ENCODE peak calls at places on chromosomes 4 and X, in four cellular contexts. One of them, this sample, is unnamed. For H3K4me1, the result is how much of the 10 kb centered on the place peaks cover.

GRCh38 chr4:121741751-121742150 is 23.2 kb downstream of the SMIM43 start:
- DNase-seq in thoracic aorta: no peak
- DNase-seq in breast epithelium: no peak
- DNase-seq in right lobe of liver: no peak
- DNase-seq in this sample: no peak

GRCh38 chr4:176824645-176825366 is 32.1 kb upstream of the VEGFC start:
- DNase-seq in breast epithelium: no peak
- DNase-seq in thoracic aorta: no peak
- DNase-seq in right lobe of liver: no peak
- DNase-seq in this sample: no peak

GRCh38 chr4:14115106-14115505 is 487.6 kb upstream of the BOD1L1 start:
- DNase-seq in breast epithelium: no peak
- DNase-seq in thoracic aorta: no peak
- DNase-seq in right lobe of liver: no peak
- DNase-seq in this sample: no peak

GRCh38 chr4:39932776-39933402 is 44.8 kb downstream of the PDS5A start:
- DNase-seq in right lobe of liver: no peak
- DNase-seq in thoracic aorta: no peak
- DNase-seq in breast epithelium: no peak
- DNase-seq in this sample: no peak

GRCh38 chrX:37926700-37927099 is 79.3 kb upstream of the DYNLT3 start:
- DNase-seq in breast epithelium: no peak
- DNase-seq in thoracic aorta: no peak
- DNase-seq in right lobe of liver: no peak
- DNase-seq in this sample: no peak

GRCh38 chr4:127857641-127858040 is 23.1 kb upstream of the PLK4 start:
- DNase-seq in right lobe of liver: no peak
- DNase-seq in breast epithelium: no peak
- DNase-seq in thoracic aorta: no peak
- DNase-seq in this sample: no peak

GRCh38 chr4:169621754-169622481 is 1.5 kb downstream of the CLCN3 start:
- DNase-seq in breast epithelium: no peak
- DNase-seq in right lobe of liver: no peak
- DNase-seq in thoracic aorta: no peak
- DNase-seq in this sample: no peak

GRCh38 chrX:70478521-70478920 is 33.9 kb downstream of the DLG3 start:
- DNase-seq in thoracic aorta: no peak
- DNase-seq in breast epithelium: no peak
- DNase-seq in right lobe of liver: no peak
- DNase-seq in this sample: no peak

GRCh38 chr4:140099993-140100392 is 54.0 kb downstream of the MAML3 start:
- DNase-seq in breast epithelium: no peak
- DNase-seq in right lobe of liver: no peak
- DNase-seq in thoracic aorta: no peak
- DNase-seq in this sample: peak

GRCh38 chrX:104343408-104344129 is 88.8 kb upstream of the ESX1 start:
- DNase-seq in right lobe of liver: peak
- DNase-seq in thoracic aorta: no peak
- DNase-seq in breast epithelium: no peak
- DNase-seq in this sample: no peak

GRCh38 chr4:115293093-115293462 is 179.7 kb upstream of the NDST4 start:
- DNase-seq in thoracic aorta: no peak
- DNase-seq in breast epithelium: no peak
- DNase-seq in right lobe of liver: no peak
- DNase-seq in this sample: no peak

GRCh38 chr4:186932196-186932595 is 208.5 kb upstream of the FAT1 start:
- DNase-seq in right lobe of liver: no peak
- DNase-seq in thoracic aorta: no peak
- DNase-seq in breast epithelium: no peak
- DNase-seq in this sample: no peak

GRCh38 chr4:74942251-74942917 is 9.5 kb downstream of the PARM1 start:
- DNase-seq in right lobe of liver: no peak
- DNase-seq in thoracic aorta: no peak
- DNase-seq in breast epithelium: no peak
- DNase-seq in this sample: no peak

GRCh38 chr4:913280-913618 is 18.9 kb downstream of the GAK start:
- DNase-seq in right lobe of liver: no peak
- DNase-seq in breast epithelium: no peak
- DNase-seq in thoracic aorta: no peak
- DNase-seq in this sample: no peak

GRCh38 chr4:2788532-2789103 is 4.3 kb upstream of the SH3BP2 start:
- DNase-seq in thoracic aorta: no peak
- DNase-seq in breast epithelium: no peak
- DNase-seq in right lobe of liver: peak
- DNase-seq in this sample: peak

GRCh38 chr4:164402554-164402953 is 351.4 kb upstream of the SMIM31 start:
- DNase-seq in breast epithelium: no peak
- DNase-seq in right lobe of liver: no peak
- DNase-seq in thoracic aorta: no peak
- DNase-seq in this sample: no peak

GRCh38 chrX:20681691-20682090 is 415.0 kb upstream of the RPS6KA3 start:
- DNase-seq in right lobe of liver: no peak
- DNase-seq in breast epithelium: no peak
- DNase-seq in thoracic aorta: no peak
- DNase-seq in this sample: no peak

GRCh38 chr4:11039494-11040142 is 355.1 kb upstream of the CLNK start:
- DNase-seq in right lobe of liver: no peak
- DNase-seq in breast epithelium: no peak
- DNase-seq in thoracic aorta: no peak
- DNase-seq in this sample: no peak

GRCh38 chrX:134969726-134970125 is 21.1 kb upstream of the SMIM10 start:
- DNase-seq in thoracic aorta: no peak
- DNase-seq in right lobe of liver: no peak
- DNase-seq in breast epithelium: no peak
- DNase-seq in this sample: no peak

GRCh38 chrX:47101206-47101605 is 23.0 kb downstream of the RGN start:
- DNase-seq in breast epithelium: no peak
- DNase-seq in thoracic aorta: no peak
- DNase-seq in right lobe of liver: no peak
- DNase-seq in this sample: no peak

GRCh38 chr4:123995939-123996338 is 599.3 kb downstream of the SPRY1 start:
- DNase-seq in breast epithelium: no peak
- DNase-seq in thoracic aorta: no peak
- DNase-seq in right lobe of liver: no peak
- DNase-seq in this sample: no peak

GRCh38 chrX:54891573-54891972 is 29.1 kb upstream of the TRO start:
- DNase-seq in thoracic aorta: no peak
- DNase-seq in right lobe of liver: peak
- DNase-seq in breast epithelium: no peak
- DNase-seq in this sample: no peak

GRCh38 chr4:10703146-10703545 is 18.6 kb upstream of the CLNK start:
- DNase-seq in breast epithelium: no peak
- DNase-seq in right lobe of liver: no peak
- DNase-seq in thoracic aorta: no peak
- DNase-seq in this sample: no peak

GRCh38 chrX:68234171-68234910 is 199.0 kb downstream of the OPHN1 start:
- DNase-seq in thoracic aorta: no peak
- DNase-seq in breast epithelium: no peak
- DNase-seq in right lobe of liver: no peak
- DNase-seq in this sample: no peak

GRCh38 chrX:123277347-123277746 is 93.3 kb downstream of the GRIA3 start:
- DNase-seq in right lobe of liver: no peak
- DNase-seq in thoracic aorta: no peak
- DNase-seq in breast epithelium: no peak
- DNase-seq in this sample: no peak

GRCh38 chr4:17027495-17027894 is 129.1 kb upstream of the LDB2 start:
- DNase-seq in thoracic aorta: no peak
- DNase-seq in breast epithelium: no peak
- DNase-seq in right lobe of liver: no peak
- DNase-seq in this sample: no peak

GRCh38 chr4:89486042-89486441 is 178.4 kb upstream of the GPRIN3 start:
- DNase-seq in right lobe of liver: no peak
- DNase-seq in breast epithelium: no peak
- DNase-seq in thoracic aorta: no peak
- DNase-seq in this sample: no peak

GRCh38 chr4:175891863-175892262 is 79.8 kb upstream of the GPM6A start:
- DNase-seq in breast epithelium: no peak
- DNase-seq in right lobe of liver: no peak
- DNase-seq in thoracic aorta: no peak
- DNase-seq in this sample: no peak

GRCh38 chrX:74523870-74524735 is 90.3 kb downstream of the RLIM start:
- DNase-seq in breast epithelium: no peak
- DNase-seq in right lobe of liver: no peak
- DNase-seq in thoracic aorta: no peak
- DNase-seq in this sample: no peak

GRCh38 chr4:174394915-174395314 is 111.2 kb downstream of the CEP44 start:
- DNase-seq in right lobe of liver: no peak
- DNase-seq in thoracic aorta: no peak
- DNase-seq in breast epithelium: no peak
- DNase-seq in this sample: no peak

GRCh38 chrX:141278306-141278705 is 36.0 kb upstream of the SPANXC start:
- DNase-seq in right lobe of liver: no peak
- DNase-seq in breast epithelium: no peak
- DNase-seq in thoracic aorta: no peak
- DNase-seq in this sample: no peak
- TF ChIP-seq CTCF in right lobe of liver: peak
- TF ChIP-seq CTCF in breast epithelium: no peak
- TF ChIP-seq CTCF in thoracic aorta: peak
- TF ChIP-seq CTCF in this sample: peak

DNA sequence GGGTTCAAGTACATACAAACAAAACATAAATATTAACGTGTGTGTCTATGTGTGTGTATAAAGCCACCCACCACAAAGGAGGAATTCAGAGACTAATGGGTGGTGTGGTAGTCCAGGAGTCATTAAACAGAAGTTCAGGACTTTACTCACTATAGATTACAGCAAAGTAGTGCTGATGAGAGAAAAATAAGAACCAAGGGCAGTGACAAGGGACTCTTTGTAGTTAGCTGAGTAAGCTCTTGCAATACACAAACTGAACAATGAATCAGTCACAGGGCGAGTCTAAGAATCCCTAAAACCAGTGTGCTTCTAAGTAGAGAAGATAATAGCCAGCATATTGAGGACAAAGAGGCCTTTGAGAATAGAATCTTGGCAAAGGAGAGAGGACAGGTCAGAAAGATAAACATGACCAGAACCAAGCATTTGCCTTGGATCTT is 232.4 kb downstream of the PPP3CA start:
- DNase-seq in thoracic aorta: no peak
- DNase-seq in right lobe of liver: no peak
- DNase-seq in breast epithelium: no peak
- DNase-seq in this sample: no peak
- H3K4me1 ChIP-seq in thoracic aorta: under half
- H3K4me1 ChIP-seq in right lobe of liver: under half
- H3K4me1 ChIP-seq in breast epithelium: under half
- H3K4me1 ChIP-seq in this sample: under half

DNA sequence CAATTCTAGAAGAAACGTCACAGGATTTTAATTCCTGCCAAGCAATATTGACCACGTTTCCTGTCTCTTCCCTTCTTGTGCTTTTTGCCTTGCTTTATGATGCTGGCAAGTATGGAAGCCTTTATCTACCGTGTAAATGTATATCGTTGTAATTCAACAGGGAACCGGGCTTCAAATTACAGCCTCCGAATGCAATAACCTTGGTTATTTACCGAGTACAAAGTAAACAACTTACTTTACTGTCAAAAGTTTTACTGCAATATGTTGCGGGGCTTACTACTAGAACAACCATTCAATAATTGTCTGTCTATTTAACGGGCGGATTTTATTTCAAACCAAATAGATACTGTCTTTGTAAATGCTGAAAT is 73.0 kb downstream of the PALLD start:
- DNase-seq in breast epithelium: no peak
- DNase-seq in thoracic aorta: no peak
- DNase-seq in right lobe of liver: no peak
- DNase-seq in this sample: no peak
- TF ChIP-seq CTCF in breast epithelium: no peak
- TF ChIP-seq CTCF in thoracic aorta: no peak
- TF ChIP-seq CTCF in right lobe of liver: no peak
- TF ChIP-seq CTCF in this sample: no peak

DNA sequence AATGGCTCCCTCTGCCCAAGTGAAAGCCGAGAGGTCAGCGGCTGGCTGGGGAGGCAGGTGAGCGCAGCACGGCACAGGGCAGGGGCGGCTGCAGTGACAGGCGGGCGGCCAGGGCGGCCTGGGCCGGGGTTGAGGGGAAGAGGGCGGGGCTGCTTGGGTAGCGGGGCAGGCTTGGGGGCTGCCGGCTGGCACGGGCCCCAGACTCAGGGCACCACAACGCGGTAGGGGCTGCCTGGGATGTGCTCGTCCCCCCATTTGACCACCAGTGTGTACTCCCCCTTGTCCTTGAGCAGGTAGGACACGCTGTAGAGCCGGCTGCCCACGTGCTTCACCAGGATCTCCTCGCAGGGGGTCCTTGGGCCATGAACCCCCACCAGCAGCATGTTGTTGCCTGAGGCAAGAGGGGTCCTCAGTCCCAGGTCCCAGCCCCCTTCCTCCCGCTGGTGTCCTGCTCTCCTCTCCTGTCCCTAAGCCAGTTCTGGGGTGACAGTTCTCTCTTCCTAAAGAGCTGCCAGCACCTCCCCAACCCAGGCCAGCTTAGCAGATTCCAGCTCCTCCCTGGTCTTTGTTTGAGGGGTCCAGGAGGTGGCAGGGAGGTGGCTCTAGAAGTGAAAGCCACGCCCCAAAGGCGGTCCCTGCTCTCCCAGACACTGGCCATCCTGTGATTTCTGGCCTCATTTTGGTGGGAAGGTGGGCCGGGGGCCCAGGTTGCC is 25.6 kb downstream of the FLNA start:
- DNase-seq in thoracic aorta: no peak
- DNase-seq in right lobe of liver: no peak
- DNase-seq in breast epithelium: peak
- DNase-seq in this sample: no peak
- H3K4me1 ChIP-seq in thoracic aorta: under half
- H3K4me1 ChIP-seq in right lobe of liver: under half
- H3K4me1 ChIP-seq in breast epithelium: under half
- H3K4me1 ChIP-seq in this sample: under half

DNA sequence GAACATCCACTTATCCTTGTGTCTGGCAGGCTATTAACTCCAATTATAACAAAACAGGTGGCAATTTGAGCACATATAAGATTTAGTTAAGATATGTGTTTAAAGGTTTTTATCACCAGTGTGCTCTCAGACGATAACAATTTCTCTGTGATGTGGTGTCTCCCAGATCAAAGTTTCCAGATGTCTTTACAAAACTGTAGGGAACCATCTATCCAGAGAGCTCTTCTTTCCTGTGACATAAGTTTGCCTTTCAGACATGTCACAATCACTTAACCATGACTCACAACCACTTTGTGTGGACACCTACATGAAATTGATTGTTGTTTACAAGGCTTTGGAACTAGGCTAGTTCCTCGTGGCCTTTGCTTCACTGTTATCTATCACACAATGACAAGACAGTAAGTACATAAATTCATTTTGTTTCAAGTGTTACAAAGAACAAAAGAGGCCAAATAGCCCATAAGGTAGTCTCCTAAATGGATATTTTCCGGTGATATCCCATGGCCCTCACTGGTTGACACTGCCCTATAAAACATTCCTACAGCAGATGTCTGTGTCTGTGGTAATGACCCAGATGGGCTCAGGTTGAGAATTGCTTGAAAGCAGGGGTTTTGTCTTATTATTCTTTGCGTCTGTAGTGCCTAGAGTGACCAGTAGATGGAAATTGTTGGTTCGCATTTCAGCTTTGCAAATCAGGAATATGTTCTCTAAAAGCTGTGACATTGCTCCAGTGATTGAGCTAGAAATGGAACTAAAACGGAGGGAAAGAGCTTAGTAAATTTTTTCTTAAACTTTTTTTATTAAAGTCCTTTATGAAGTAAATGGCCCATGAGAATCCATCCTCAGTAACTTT is 297.8 kb upstream of the FAM241A start:
- DNase-seq in right lobe of liver: no peak
- DNase-seq in thoracic aorta: no peak
- DNase-seq in breast epithelium: no peak
- DNase-seq in this sample: no peak
- TF ChIP-seq CTCF in right lobe of liver: peak
- TF ChIP-seq CTCF in thoracic aorta: no peak
- TF ChIP-seq CTCF in breast epithelium: no peak
- TF ChIP-seq CTCF in this sample: no peak